ENCODE peak calls at places on chromosome X, in eight cellular contexts. One of them, this sample, is unnamed. For H3K4me1, the result is how much of the 10 kb centered on the place peaks cover.

GRCh38 chrX:150084474-150085229 is 146.4 kb upstream of the EOLA2 start:
- DNase-seq in heart left ventricle: no peak
- DNase-seq in PC-9: peak
- DNase-seq in GM23248: peak
- DNase-seq in GM23338: no peak
- DNase-seq in OCI-LY7: no peak
- DNase-seq in CD4-positive, alpha-beta memory T cell: no peak
- DNase-seq in cardiac muscle cell: no peak
- DNase-seq in this sample: no peak

GRCh38 chrX:102546818-102547493 is 30.4 kb upstream of the TMSB15A start:
- DNase-seq in heart left ventricle: no peak
- DNase-seq in PC-9: no peak
- DNase-seq in GM23248: no peak
- DNase-seq in GM23338: no peak
- DNase-seq in OCI-LY7: no peak
- DNase-seq in CD4-positive, alpha-beta memory T cell: peak
- DNase-seq in cardiac muscle cell: no peak
- DNase-seq in this sample: no peak

GRCh38 chrX:53458082-53458481 is 23.9 kb upstream of the HSD17B10 start:
- DNase-seq in heart left ventricle: no peak
- DNase-seq in PC-9: no peak
- DNase-seq in GM23248: peak
- DNase-seq in GM23338: no peak
- DNase-seq in OCI-LY7: no peak
- DNase-seq in CD4-positive, alpha-beta memory T cell: no peak
- DNase-seq in cardiac muscle cell: no peak
- DNase-seq in this sample: no peak

GRCh38 chrX:116318672-116319071 is 117.7 kb upstream of the SLC6A14 start:
- DNase-seq in heart left ventricle: no peak
- DNase-seq in PC-9: peak
- DNase-seq in GM23248: no peak
- DNase-seq in GM23338: no peak
- DNase-seq in OCI-LY7: no peak
- DNase-seq in CD4-positive, alpha-beta memory T cell: no peak
- DNase-seq in cardiac muscle cell: no peak
- DNase-seq in this sample: no peak

GRCh38 chrX:103311401-103311785 is 603 bp upstream of the BEX2 start:
- DNase-seq in heart left ventricle: no peak
- DNase-seq in PC-9: no peak
- DNase-seq in GM23248: no peak
- DNase-seq in GM23338: no peak
- DNase-seq in OCI-LY7: no peak
- DNase-seq in CD4-positive, alpha-beta memory T cell: no peak
- DNase-seq in cardiac muscle cell: no peak
- DNase-seq in this sample: no peak

GRCh38 chrX:132058050-132058449 is 34.9 kb downstream of the STK26 start:
- DNase-seq in heart left ventricle: no peak
- DNase-seq in PC-9: no peak
- DNase-seq in GM23248: no peak
- DNase-seq in GM23338: no peak
- DNase-seq in OCI-LY7: no peak
- DNase-seq in CD4-positive, alpha-beta memory T cell: no peak
- DNase-seq in cardiac muscle cell: no peak
- DNase-seq in this sample: no peak

GRCh38 chrX:138745215-138745614 is 33.7 kb upstream of the FGF13 start:
- DNase-seq in heart left ventricle: no peak
- DNase-seq in PC-9: peak
- DNase-seq in GM23248: peak
- DNase-seq in GM23338: peak
- DNase-seq in OCI-LY7: peak
- DNase-seq in CD4-positive, alpha-beta memory T cell: peak
- DNase-seq in cardiac muscle cell: peak
- DNase-seq in this sample: peak

GRCh38 chrX:71637848-71638247 is 19.5 kb upstream of the CXCR3 start:
- DNase-seq in heart left ventricle: no peak
- DNase-seq in PC-9: no peak
- DNase-seq in GM23248: peak
- DNase-seq in GM23338: no peak
- DNase-seq in OCI-LY7: peak
- DNase-seq in CD4-positive, alpha-beta memory T cell: no peak
- DNase-seq in cardiac muscle cell: no peak
- DNase-seq in this sample: no peak

GRCh38 chrX:2466876-2467656 is 33.7 kb downstream of the DHRSX start:
- DNase-seq in heart left ventricle: no peak
- DNase-seq in PC-9: no peak
- DNase-seq in GM23248: no peak
- DNase-seq in GM23338: no peak
- DNase-seq in OCI-LY7: no peak
- DNase-seq in CD4-positive, alpha-beta memory T cell: no peak
- DNase-seq in cardiac muscle cell: no peak
- DNase-seq in this sample: no peak

GRCh38 chrX:371907-372306 is 14.8 kb downstream of the PPP2R3B start:
- DNase-seq in heart left ventricle: no peak
- DNase-seq in PC-9: no peak
- DNase-seq in GM23248: no peak
- DNase-seq in GM23338: peak
- DNase-seq in OCI-LY7: peak
- DNase-seq in CD4-positive, alpha-beta memory T cell: no peak
- DNase-seq in cardiac muscle cell: no peak
- DNase-seq in this sample: no peak

GRCh38 chrX:40546870-40547269 is 33.9 kb upstream of the ATP6AP2 start:
- DNase-seq in heart left ventricle: no peak
- DNase-seq in PC-9: no peak
- DNase-seq in GM23248: no peak
- DNase-seq in GM23338: no peak
- DNase-seq in OCI-LY7: no peak
- DNase-seq in CD4-positive, alpha-beta memory T cell: no peak
- DNase-seq in cardiac muscle cell: no peak
- DNase-seq in this sample: no peak

GRCh38 chrX:109848451-109849050 is 115.5 kb upstream of the ACSL4 start:
- DNase-seq in heart left ventricle: no peak
- DNase-seq in PC-9: no peak
- DNase-seq in GM23248: no peak
- DNase-seq in GM23338: peak
- DNase-seq in OCI-LY7: no peak
- DNase-seq in CD4-positive, alpha-beta memory T cell: no peak
- DNase-seq in cardiac muscle cell: no peak
- DNase-seq in this sample: no peak

GRCh38 chrX:109347618-109348017 is 134.3 kb downstream of the GUCY2F start:
- DNase-seq in heart left ventricle: no peak
- DNase-seq in PC-9: no peak
- DNase-seq in GM23248: peak
- DNase-seq in GM23338: peak
- DNase-seq in OCI-LY7: no peak
- DNase-seq in CD4-positive, alpha-beta memory T cell: no peak
- DNase-seq in cardiac muscle cell: no peak
- DNase-seq in this sample: no peak

GRCh38 chrX:40169193-40170086 is 71.7 kb upstream of the BCOR start:
- DNase-seq in heart left ventricle: peak
- DNase-seq in PC-9: no peak
- DNase-seq in GM23248: no peak
- DNase-seq in GM23338: peak
- DNase-seq in OCI-LY7: peak
- DNase-seq in CD4-positive, alpha-beta memory T cell: peak
- DNase-seq in cardiac muscle cell: peak
- DNase-seq in this sample: no peak

GRCh38 chrX:49263631-49264030 is 879 bp downstream of the FOXP3 start:
- DNase-seq in heart left ventricle: no peak
- DNase-seq in PC-9: no peak
- DNase-seq in GM23248: no peak
- DNase-seq in GM23338: no peak
- DNase-seq in OCI-LY7: no peak
- DNase-seq in CD4-positive, alpha-beta memory T cell: no peak
- DNase-seq in cardiac muscle cell: no peak
- DNase-seq in this sample: no peak

GRCh38 chrX:49260221-49260985 is 4.1 kb downstream of the FOXP3 start:
- DNase-seq in heart left ventricle: no peak
- DNase-seq in PC-9: no peak
- DNase-seq in GM23248: no peak
- DNase-seq in GM23338: no peak
- DNase-seq in OCI-LY7: no peak
- DNase-seq in CD4-positive, alpha-beta memory T cell: no peak
- DNase-seq in cardiac muscle cell: no peak
- DNase-seq in this sample: no peak

GRCh38 chrX:49262603-49263002 is 1.9 kb downstream of the FOXP3 start:
- DNase-seq in heart left ventricle: no peak
- DNase-seq in PC-9: no peak
- DNase-seq in GM23248: no peak
- DNase-seq in GM23338: no peak
- DNase-seq in OCI-LY7: no peak
- DNase-seq in CD4-positive, alpha-beta memory T cell: no peak
- DNase-seq in cardiac muscle cell: no peak
- DNase-seq in this sample: no peak

GRCh38 chrX:49266536-49267445 is 2.3 kb upstream of the FOXP3 start:
- DNase-seq in heart left ventricle: no peak
- DNase-seq in PC-9: no peak
- DNase-seq in GM23248: no peak
- DNase-seq in GM23338: no peak
- DNase-seq in OCI-LY7: no peak
- DNase-seq in CD4-positive, alpha-beta memory T cell: no peak
- DNase-seq in cardiac muscle cell: no peak
- DNase-seq in this sample: no peak

GRCh38 chrX:49264460-49264859 is at the start of gene FOXP3:
- DNase-seq in heart left ventricle: no peak
- DNase-seq in PC-9: no peak
- DNase-seq in GM23248: no peak
- DNase-seq in GM23338: no peak
- DNase-seq in OCI-LY7: no peak
- DNase-seq in CD4-positive, alpha-beta memory T cell: no peak
- DNase-seq in cardiac muscle cell: no peak
- DNase-seq in this sample: no peak
- H3K4me1 ChIP-seq in heart left ventricle: under half
- H3K4me1 ChIP-seq in PC-9: under half
- H3K4me1 ChIP-seq in GM23248: under half
- H3K4me1 ChIP-seq in GM23338: under half
- H3K4me1 ChIP-seq in OCI-LY7: under half
- H3K4me1 ChIP-seq in CD4-positive, alpha-beta memory T cell: under half
- H3K4me1 ChIP-seq in cardiac muscle cell: under half
- H3K4me1 ChIP-seq in this sample: under half

DNA sequence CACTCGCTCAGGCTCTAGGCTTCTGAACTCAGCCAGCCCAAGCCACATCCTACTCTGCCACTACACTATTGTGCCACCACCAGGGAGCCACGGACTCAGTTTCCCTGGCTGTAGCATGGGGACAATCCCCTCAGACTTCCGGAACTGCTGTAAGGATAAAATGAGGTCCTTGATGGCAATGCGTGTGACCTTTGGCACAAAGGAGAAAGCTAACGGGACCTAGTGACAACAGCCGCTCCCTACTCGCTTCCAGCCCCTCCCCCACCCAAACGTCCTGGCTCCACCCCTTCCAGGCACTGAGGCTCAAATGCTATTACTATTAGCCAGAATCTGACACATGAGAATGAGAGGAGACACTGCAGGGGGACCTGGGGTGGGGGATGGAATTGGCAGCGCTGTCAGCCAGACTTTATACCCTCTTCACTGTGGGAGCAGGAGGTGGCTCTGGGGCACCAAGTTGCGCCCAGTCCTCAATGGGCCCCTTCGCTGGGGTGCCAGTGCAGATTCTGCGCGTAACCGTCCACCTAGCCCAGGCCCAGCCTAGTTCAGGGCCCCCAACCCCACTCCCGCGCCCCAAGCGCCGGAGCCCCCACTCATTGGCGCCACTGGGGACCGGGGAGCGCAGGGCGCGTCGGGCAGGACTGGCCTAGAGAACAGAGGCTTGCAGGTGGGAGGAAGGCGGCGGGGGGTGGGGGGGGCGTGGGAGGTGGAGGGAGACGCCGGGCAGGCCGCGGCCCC is 5.3 kb upstream of the DUSP9 start:
- DNase-seq in heart left ventricle: no peak
- DNase-seq in PC-9: no peak
- DNase-seq in GM23248: no peak
- DNase-seq in GM23338: peak
- DNase-seq in OCI-LY7: no peak
- DNase-seq in CD4-positive, alpha-beta memory T cell: no peak
- DNase-seq in cardiac muscle cell: no peak
- DNase-seq in this sample: no peak
- H3K4me1 ChIP-seq in heart left ventricle: under half
- H3K4me1 ChIP-seq in PC-9: under half
- H3K4me1 ChIP-seq in GM23248: under half
- H3K4me1 ChIP-seq in GM23338: under half
- H3K4me1 ChIP-seq in OCI-LY7: under half
- H3K4me1 ChIP-seq in CD4-positive, alpha-beta memory T cell: under half
- H3K4me1 ChIP-seq in cardiac muscle cell: under half
- H3K4me1 ChIP-seq in this sample: under half

DNA sequence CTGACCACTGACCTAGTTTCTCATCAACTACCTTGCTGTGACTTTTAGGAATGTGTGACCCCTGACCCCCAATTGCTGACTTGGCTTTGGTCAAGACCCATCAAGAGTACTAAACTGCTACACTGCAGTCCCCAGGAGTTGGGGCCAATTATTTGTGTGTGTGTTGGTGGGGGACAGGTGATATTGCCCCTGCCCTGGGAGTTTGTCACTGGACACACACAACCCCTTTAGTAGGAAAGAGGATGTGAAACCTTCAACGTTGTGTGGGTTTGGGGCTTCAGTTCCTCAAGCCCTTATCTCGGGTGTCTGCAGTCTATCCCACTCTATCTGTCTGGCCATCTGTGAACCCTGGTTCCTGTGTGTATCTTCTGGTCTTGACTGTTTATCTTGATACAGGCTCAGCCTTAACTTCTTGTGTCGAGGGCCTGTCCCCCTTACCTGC is 6.5 kb downstream of the SASH3 start:
- DNase-seq in heart left ventricle: no peak
- DNase-seq in PC-9: no peak
- DNase-seq in GM23248: no peak
- DNase-seq in GM23338: no peak
- DNase-seq in OCI-LY7: peak
- DNase-seq in CD4-positive, alpha-beta memory T cell: no peak
- DNase-seq in cardiac muscle cell: no peak
- DNase-seq in this sample: no peak
- H3K4me1 ChIP-seq in heart left ventricle: under half
- H3K4me1 ChIP-seq in PC-9: under half
- H3K4me1 ChIP-seq in GM23248: under half
- H3K4me1 ChIP-seq in GM23338: under half
- H3K4me1 ChIP-seq in OCI-LY7: half or more
- H3K4me1 ChIP-seq in CD4-positive, alpha-beta memory T cell: half or more
- H3K4me1 ChIP-seq in cardiac muscle cell: under half
- H3K4me1 ChIP-seq in this sample: under half

DNA sequence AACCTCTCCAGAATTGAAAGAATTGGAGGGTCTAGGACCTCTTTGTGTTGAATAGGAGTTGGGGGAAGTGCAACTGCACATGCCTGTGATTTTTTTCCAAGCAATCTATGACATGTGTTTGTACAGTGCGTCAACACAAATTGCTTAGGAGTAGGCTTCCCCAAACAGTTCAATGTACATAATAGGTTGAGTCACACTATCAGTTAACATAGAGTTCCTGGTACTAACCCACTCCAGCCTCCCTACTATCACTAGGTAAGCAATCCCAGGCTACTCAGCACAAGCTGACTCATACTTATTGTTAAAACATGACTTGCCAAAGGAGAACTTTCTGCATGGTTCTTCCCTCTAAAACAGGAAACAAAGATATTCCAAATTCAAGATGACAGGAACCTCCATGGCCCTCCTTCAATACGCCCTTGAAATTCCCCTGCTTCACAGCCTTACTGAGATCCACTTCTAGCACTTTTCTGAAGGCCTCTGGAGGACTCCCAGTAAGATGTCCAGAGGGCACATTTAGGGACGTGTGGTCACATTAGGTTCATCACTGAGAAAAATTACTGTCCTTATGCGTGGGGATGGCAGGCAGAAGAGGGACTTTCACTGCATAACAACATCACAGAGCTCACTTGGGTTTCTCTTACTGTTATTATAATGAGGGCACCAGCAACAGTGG is 8.4 kb upstream of the VSIG1 start:
- DNase-seq in heart left ventricle: no peak
- DNase-seq in PC-9: peak
- DNase-seq in GM23248: peak
- DNase-seq in GM23338: no peak
- DNase-seq in OCI-LY7: no peak
- DNase-seq in CD4-positive, alpha-beta memory T cell: no peak
- DNase-seq in cardiac muscle cell: no peak
- DNase-seq in this sample: no peak
- H3K4me1 ChIP-seq in heart left ventricle: under half
- H3K4me1 ChIP-seq in PC-9: under half
- H3K4me1 ChIP-seq in GM23248: under half
- H3K4me1 ChIP-seq in GM23338: under half
- H3K4me1 ChIP-seq in OCI-LY7: under half
- H3K4me1 ChIP-seq in CD4-positive, alpha-beta memory T cell: under half
- H3K4me1 ChIP-seq in cardiac muscle cell: under half
- H3K4me1 ChIP-seq in this sample: under half

This sample was measured in lung.